ENCODE peak calls at places on chromosomes 2 and 18, in six cellular contexts. W, I, A, L, P and Z are unnamed samples.
A peak's percentile ranks its signal among the peaks of the same experiment; 100 is the strongest.

GRCh38 chr2:206040525-206040924 is 45.4 kb downstream of the INO80D start:
- DNase-seq in I (no peak), L (no peak), W (no peak), A (peak; percentile 64), P (no peak), Z (no peak)

GRCh38 chr2:42971947-42972736 is 179.8 kb upstream of the HAAO start:
- DNase-seq in A (no peak), I (no peak), L (no peak), W (no peak), P (no peak), Z (no peak)

GRCh38 chr2:207142461-207142860 is 23.3 kb downstream of the KLF7 start:
- DNase-seq in A (no peak), P (peak; percentile 63), L (no peak), W (no peak), I (peak; percentile 39), Z (no peak)

GRCh38 chr2:96520697-96521096 is 15.5 kb upstream of the NEURL3 start:
- DNase-seq in P (no peak), A (no peak), I (no peak), L (no peak), W (no peak), Z (no peak)

GRCh38 chr2:69436594-69436936 is 670 bp downstream of the NFU1 start:
- DNase-seq in A (peak; percentile 18), L (no peak), W (no peak), P (no peak), I (no peak), Z (no peak)

GRCh38 chr2:168545439-168546082 is 89.5 kb downstream of the CERS6 start:
- DNase-seq in W (no peak), A (no peak), P (no peak), L (no peak), I (no peak), Z (no peak)

GRCh38 chr2:186308347-186308746 is 177.7 kb upstream of the ZC3H15 start:
- DNase-seq in L (no peak), I (no peak), A (no peak), W (no peak), P (peak; percentile 54), Z (no peak)

GRCh38 chr18:11785444-11786055 is 65.7 kb upstream of the CHMP1B start:
- DNase-seq in W (no peak), P (no peak), L (no peak), A (no peak), I (no peak), Z (no peak)

GRCh38 chr2:233856184-233856583 is 1.8 kb upstream of the HJURP start:
- DNase-seq in A (no peak), I (no peak), L (no peak), P (no peak), W (no peak), Z (no peak)

GRCh38 chr2:205771063-205771462 is 88.8 kb downstream of the NRP2 start:
- DNase-seq in P (no peak), I (no peak), L (no peak), A (no peak), W (peak; percentile 53), Z (no peak)

GRCh38 chr2:70248810-70249438 is 496 bp upstream of the TIA1 start:
- DNase-seq in W (peak; percentile 88), P (peak; percentile 86), L (peak; percentile 99), I (peak; percentile 92), A (peak; percentile 94), Z (peak; percentile 67)

GRCh38 chr2:73830871-73831401 is 2.2 kb downstream of the STAMBP start:
- DNase-seq in P (peak; percentile 54), W (no peak), I (no peak), A (no peak), L (no peak), Z (no peak)

GRCh38 chr2:42061839-42062238 is 14.0 kb downstream of the PKDCC start:
- DNase-seq in I (no peak), A (no peak), L (no peak), P (no peak), W (no peak), Z (no peak)

GRCh38 chr2:207865210-207865609 is 95.5 kb upstream of the FZD5 start:
- DNase-seq in A (no peak), W (no peak), P (no peak), I (no peak), L (no peak), Z (no peak)

GRCh38 chr2:228700638-228701037 is 519.2 kb upstream of the SPHKAP start:
- DNase-seq in A (no peak), L (no peak), P (no peak), I (no peak), W (no peak), Z (no peak)

GRCh38 chr2:216665717-216666116 is 29.6 kb downstream of the IGFBP5 start:
- DNase-seq in W (peak; percentile 37), I (peak; percentile 35), L (no peak), A (peak; percentile 33), P (no peak), Z (no peak)

GRCh38 chr2:239263937-239264837 is 136.6 kb downstream of the HDAC4 start:
- DNase-seq in W (peak; percentile 24), I (no peak), P (peak; percentile 74), L (no peak), A (peak; percentile 30), Z (peak; percentile 28)

GRCh38 chr18:63869374-63869773 is 18.1 kb upstream of the SERPINB2 start:
- DNase-seq in A (no peak), L (no peak), P (no peak), I (peak; percentile 45), W (no peak), Z (no peak)

GRCh38 chr2:30084915-30085314 is 61.9 kb upstream of the YPEL5 start:
- DNase-seq in I (no peak), W (no peak), L (no peak), P (no peak), A (no peak), Z (no peak)

GRCh38 chr2:101858246-101858645 is 133.5 kb upstream of the IL1R2 start:
- DNase-seq in A (no peak), W (no peak), I (no peak), L (no peak), P (no peak), Z (no peak)

GRCh38 chr2:20617081-20617575 is 33.8 kb downstream of the HS1BP3 start:
- DNase-seq in I (peak; percentile 47), A (peak; percentile 77), W (peak; percentile 67), P (peak; percentile 73), L (peak; percentile 54), Z (peak; percentile 82)
- TF ChIP-seq POLR2A in I (no peak), A (no peak), W (no peak), P (no peak), L (no peak), Z (no peak)

GRCh38 chr18:26960901-26961300 is 95.4 kb upstream of the AQP4 start:
- DNase-seq in I (no peak), A (no peak), P (no peak), W (no peak), L (no peak), Z (no peak)

GRCh38 chr18:26965206-26965605 is 99.7 kb upstream of the AQP4 start:
- DNase-seq in P (no peak), I (no peak), A (peak; percentile 23), L (no peak), W (no peak), Z (no peak)

GRCh38 chr18:26961805-26962204 is 96.3 kb upstream of the AQP4 start:
- DNase-seq in I (no peak), W (no peak), P (no peak), A (no peak), L (no peak), Z (no peak)

GRCh38 chr18:26963292-26963691 is 97.8 kb upstream of the AQP4 start:
- DNase-seq in I (no peak), L (no peak), W (no peak), A (no peak), P (no peak), Z (no peak)
- TF ChIP-seq CTCF in I (peak; percentile 19), L (no peak), W (no peak), A (no peak), P (no peak), Z (peak; percentile 14)

DNA sequence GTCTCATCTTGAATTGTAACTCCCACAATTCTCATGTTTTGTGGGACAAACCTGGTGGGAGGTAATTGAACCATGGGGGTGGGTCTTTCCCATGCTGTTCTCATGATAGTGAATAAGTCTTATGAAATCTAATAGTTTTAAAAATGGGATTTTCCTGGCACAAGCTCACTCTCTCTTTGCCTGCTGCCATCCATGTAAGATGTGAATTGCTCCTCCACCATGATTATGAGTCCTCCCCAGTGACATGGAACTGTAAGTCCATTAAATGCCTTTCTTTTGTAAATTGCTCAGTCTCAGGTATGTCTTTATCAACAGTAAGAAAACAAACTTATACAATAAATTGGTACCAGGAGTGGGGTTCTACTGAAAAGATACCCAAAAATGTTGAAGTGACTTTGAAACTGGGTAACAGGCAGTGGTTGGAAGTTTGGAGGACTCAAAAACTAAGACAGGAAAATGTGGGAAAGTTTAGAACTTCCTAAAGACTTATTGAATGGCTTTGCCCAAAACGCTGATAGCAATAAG is 601.4 kb downstream of the ZEB2 start:
- DNase-seq in P (no peak), L (no peak), I (no peak), A (no peak), W (no peak), Z (no peak)
- H3K27ac ChIP-seq in P (no peak overlapping the region), L (no peak overlapping the region), I (no peak overlapping the region), A (no peak overlapping the region), W (no peak overlapping the region), Z (no peak overlapping the region)

DNA sequence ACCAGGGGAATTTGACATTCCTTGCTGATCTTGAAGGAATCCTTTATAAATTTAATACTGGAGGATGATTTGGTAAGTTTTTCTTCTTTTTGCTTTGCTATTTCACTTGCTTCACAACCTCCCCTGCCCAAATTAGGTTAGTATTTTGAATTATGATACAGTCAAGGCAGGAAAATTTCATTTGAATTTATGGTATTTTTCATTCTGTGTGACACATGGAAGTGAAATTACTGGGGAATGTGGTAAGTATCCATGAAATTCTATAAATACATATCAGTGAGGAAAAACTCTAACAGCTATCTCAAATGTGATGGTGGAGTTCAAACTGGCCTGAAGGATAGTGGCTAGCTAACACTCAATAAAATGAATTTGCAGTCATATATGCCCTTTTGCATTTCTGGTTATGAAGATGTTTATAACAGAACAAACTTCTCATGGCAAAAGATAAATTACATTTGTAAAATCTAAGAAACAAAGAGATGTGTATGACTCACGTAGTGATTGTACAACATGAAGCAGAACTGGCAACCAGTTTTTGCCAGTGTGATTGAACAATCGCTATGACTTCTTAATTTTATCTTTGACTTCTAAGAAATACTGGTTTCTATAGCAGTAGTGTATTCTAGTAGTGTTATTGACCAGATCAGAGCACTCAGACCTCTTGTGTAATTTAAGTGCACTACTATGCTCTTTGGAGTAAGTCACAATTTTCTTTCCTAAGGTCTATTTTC is 152.6 kb downstream of the IKZF2 start:
- DNase-seq in I (no peak), W (no peak), P (no peak), A (no peak), L (no peak), Z (no peak)
- TF ChIP-seq POLR2A in I (no peak), W (no peak), P (no peak), A (no peak), L (no peak), Z (no peak)

GRCh38 chr2:142791335-142791734 is 86.1 kb upstream of the KYNU start:
- DNase-seq in W (no peak), L (no peak), P (no peak), I (no peak), A (no peak), Z (no peak)
- TF ChIP-seq CTCF in W (no peak), L (no peak), P (no peak), I (no peak), A (no peak), Z (no peak)

GRCh38 chr18:3703732-3704176 is 253.8 kb downstream of the TGIF1 start:
- DNase-seq in I (peak; percentile 68), P (peak; percentile 65), W (peak; percentile 76), L (peak; percentile 71), A (peak; percentile 82), Z (no peak)
- H3K27ac ChIP-seq in I (no peak overlapping the region), P (no peak overlapping the region), W (no peak overlapping the region), L (no peak overlapping the region), A (no peak overlapping the region), Z (no peak overlapping the region)

GRCh38 chr2:38076250-38076709 is 329 bp upstream of the CYP1B1 start:
- DNase-seq in I (peak; percentile 76), A (peak; percentile 83), P (peak; percentile 85), W (peak; percentile 54), L (peak; percentile 68), Z (peak; percentile 36)
- TF ChIP-seq POLR2A in I (no peak), A (no peak), P (no peak), W (no peak), L (peak; percentile 3), Z (no peak)